ENCODE peak calls at places on chromosomes 2 and 18, in eight cellular contexts. V, K, A, F, C, S, N and X are unnamed samples.

GRCh38 chr2:160207804-160208661 is 8.0 kb upstream of the ITGB6 start:
- DNase-seq in F (no peak), V (peak), N (peak), C (peak), A (no peak), S (no peak), K (peak), X (peak)

GRCh38 chr2:240217431-240218301 is 77.2 kb upstream of the OTOS start:
- DNase-seq in S (no peak), V (no peak), K (no peak), C (no peak), F (no peak), A (no peak), N (no peak), X (no peak)

GRCh38 chr2:232170391-232170790 is 208.2 kb upstream of the ALPP start:
- DNase-seq in F (no peak), V (no peak), S (no peak), K (no peak), N (no peak), A (no peak), C (no peak), X (no peak)

GRCh38 chr2:216535454-216535995 is 36.9 kb downstream of the RPL37A start:
- DNase-seq in S (no peak), K (peak), F (no peak), V (no peak), N (peak), C (peak), A (no peak), X (peak)

GRCh38 chr2:222919841-222920609 is 59.2 kb downstream of the ACSL3 start:
- DNase-seq in A (no peak), C (peak), V (no peak), S (no peak), F (no peak), N (peak), K (peak), X (no peak)

GRCh38 chr18:27604583-27604982 is 419.5 kb upstream of the CHST9 start:
- DNase-seq in K (no peak), S (no peak), V (no peak), N (no peak), F (no peak), C (peak), A (no peak), X (no peak)

GRCh38 chr18:63997606-63998005 is 27.7 kb downstream of the SERPINB8 start:
- DNase-seq in S (no peak), N (no peak), F (no peak), K (peak), V (no peak), A (no peak), C (no peak), X (no peak)

GRCh38 chr2:61759718-61760117 is 94.1 kb downstream of the FAM161A start:
- DNase-seq in V (no peak), S (no peak), C (peak), F (no peak), N (peak), K (peak), A (no peak), X (no peak)

GRCh38 chr2:101294861-101295260 is 13.6 kb downstream of the RNF149 start:
- DNase-seq in N (no peak), A (no peak), K (no peak), S (no peak), C (no peak), V (no peak), F (no peak), X (no peak)

GRCh38 chr2:53583583-53583982 is 184.0 kb upstream of the CHAC2 start:
- DNase-seq in C (no peak), V (no peak), F (no peak), A (no peak), N (no peak), K (no peak), S (no peak), X (peak)

GRCh38 chr2:83633435-83633834 is 825.6 kb downstream of the SUCLG1 start:
- DNase-seq in A (no peak), C (no peak), V (no peak), S (no peak), N (peak), K (no peak), F (no peak), X (no peak)

GRCh38 chr18:28189400-28190239 is 12.7 kb upstream of the CDH2 start:
- DNase-seq in C (peak), A (no peak), N (peak), V (peak), S (no peak), F (no peak), K (peak), X (peak)

GRCh38 chr2:201633862-201634261 is 9.4 kb downstream of the TMEM237 start:
- DNase-seq in F (no peak), S (no peak), N (no peak), C (no peak), A (no peak), K (no peak), V (peak), X (no peak)

GRCh38 chr2:231278868-231279267 is 80.4 kb downstream of the ARMC9 start:
- DNase-seq in K (no peak), F (no peak), C (no peak), A (no peak), V (no peak), N (no peak), S (no peak), X (no peak)

GRCh38 chr2:237414056-237414661 is at the start of gene COL6A3:
- DNase-seq in C (peak), F (no peak), V (no peak), K (no peak), S (no peak), A (no peak), N (peak), X (no peak)

GRCh38 chr2:38315707-38316333 is 61.3 kb downstream of the ATL2 start:
- DNase-seq in F (no peak), V (peak), A (no peak), C (peak), S (no peak), K (peak), N (peak), X (peak)

GRCh38 chr2:127514485-127514884 is 11.8 kb downstream of the IWS1 start:
- DNase-seq in S (no peak), V (no peak), K (no peak), F (no peak), A (no peak), C (no peak), N (no peak), X (no peak)

GRCh38 chr2:240877460-240878340 is 9.1 kb downstream of the AGXT start:
- DNase-seq in S (no peak), F (no peak), A (no peak), K (no peak), N (no peak), C (no peak), V (peak), X (no peak)

GRCh38 chr18:51617167-51617566 is 419.7 kb upstream of the MEX3C start:
- DNase-seq in A (no peak), V (no peak), F (no peak), N (no peak), S (no peak), K (peak), C (peak), X (no peak)

GRCh38 chr2:159326569-159327255 is 40.2 kb upstream of the WDSUB1 start:
- DNase-seq in A (no peak), V (no peak), F (no peak), C (peak), K (peak), S (peak), N (peak), X (no peak)

GRCh38 chr18:42412896-42413295 is 457.9 kb downstream of the PIK3C3 start:
- DNase-seq in V (no peak), F (no peak), N (no peak), C (peak), A (no peak), S (no peak), K (peak), X (peak)

GRCh38 chr2:171225302-171225980 is 64.7 kb upstream of the TLK1 start:
- DNase-seq in C (peak), V (no peak), F (no peak), K (peak), A (no peak), S (no peak), N (peak), X (peak)

GRCh38 chr2:143702931-143703330 is 573.7 kb downstream of the ARHGAP15 start:
- DNase-seq in V (no peak), K (no peak), N (no peak), A (no peak), F (no peak), C (no peak), S (no peak), X (no peak)

GRCh38 chr2:174153757-174154680 is 94.3 kb downstream of the OLA1 start:
- DNase-seq in N (peak), A (no peak), K (peak), V (no peak), C (peak), S (no peak), F (no peak), X (no peak)

GRCh38 chr2:70143314-70144150 is 47.3 kb downstream of the C2orf42 start:
- DNase-seq in A (no peak), N (peak), C (peak), F (peak), K (peak), S (no peak), V (peak), X (peak)

GRCh38 chr2:23606968-23607367 is 222.0 kb downstream of the KLHL29 start:
- DNase-seq in V (no peak), C (peak), A (no peak), K (peak), S (no peak), F (no peak), N (peak), X (no peak)

GRCh38 chr18:25842665-25843064 is 247.7 kb downstream of the SS18 start:
- DNase-seq in N (no peak), V (no peak), S (no peak), A (no peak), F (no peak), C (no peak), K (no peak), X (no peak)

GRCh38 chr2:159030674-159031380 is 62.4 kb downstream of the TANC1 start:
- DNase-seq in V (peak), A (no peak), K (no peak), N (peak), S (no peak), F (no peak), C (peak), X (peak)

GRCh38 chr2:240296611-240297552 is 138.6 kb upstream of the GPC1 start:
- DNase-seq in N (no peak), S (no peak), F (no peak), A (no peak), V (peak), C (no peak), K (no peak), X (no peak)

GRCh38 chr2:96090527-96090926 is 25.8 kb downstream of the ADRA2B start:
- DNase-seq in A (no peak), V (no peak), S (no peak), K (no peak), F (no peak), N (no peak), C (no peak), X (no peak)

GRCh38 chr18:60671022-60671421 is 298.4 kb upstream of the MC4R start:
- DNase-seq in S (no peak), C (no peak), A (no peak), K (no peak), V (no peak), F (no peak), N (no peak), X (no peak)

GRCh38 chr2:165328272-165328671 is 89.1 kb downstream of the SCN2A start:
- DNase-seq in F (no peak), K (no peak), N (no peak), S (peak), V (no peak), A (no peak), C (no peak), X (no peak)

GRCh38 chr2:46873632-46874068 is 42.0 kb downstream of the MCFD2 start:
- DNase-seq in K (peak), S (no peak), C (peak), V (peak), F (peak), N (peak), A (peak), X (peak)